ENCODE peak calls at places on chromosomes 5 and 9, in six cellular contexts. One of them, this sample, is unnamed.

GRCh38 chr5:3364941-3365340 is 230.7 kb upstream of the IRX1 start:
- DNase-seq in IMR-90: no peak
- DNase-seq in H9: peak; percentile 10
- DNase-seq in H1: no peak
- DNase-seq in trophoblast cell: no peak
- DNase-seq in mesenchymal stem cell: no peak
- DNase-seq in this sample: no peak

GRCh38 chr9:93183663-93184438 is at the start of gene WNK2:
- DNase-seq in IMR-90: no peak
- DNase-seq in H9: peak; percentile 65
- DNase-seq in H1: peak; percentile 82
- DNase-seq in trophoblast cell: peak; percentile 68
- DNase-seq in mesenchymal stem cell: no peak
- DNase-seq in this sample: peak; percentile 50

GRCh38 chr5:66864240-66864884 is 268.2 kb downstream of the MAST4 start:
- DNase-seq in IMR-90: peak; percentile 47
- DNase-seq in H9: no peak
- DNase-seq in H1: no peak
- DNase-seq in trophoblast cell: peak; percentile 73
- DNase-seq in mesenchymal stem cell: peak; percentile 22
- DNase-seq in this sample: no peak

GRCh38 chr5:61162010-61162831 is at the start of gene SMIM15:
- DNase-seq in IMR-90: peak; percentile 87
- DNase-seq in H9: peak; percentile 87
- DNase-seq in H1: peak; percentile 83
- DNase-seq in trophoblast cell: peak; percentile 88
- DNase-seq in mesenchymal stem cell: peak; percentile 92
- DNase-seq in this sample: peak; percentile 76

GRCh38 chr5:141001854-141002666 is 35.8 kb downstream of the PCDHAC2 start:
- DNase-seq in IMR-90: no peak
- DNase-seq in H9: peak; percentile 90
- DNase-seq in H1: peak; percentile 88
- DNase-seq in trophoblast cell: no peak
- DNase-seq in mesenchymal stem cell: peak; percentile 37
- DNase-seq in this sample: peak; percentile 65

GRCh38 chr9:32487981-32488380 is 38.0 kb downstream of the RIGI start:
- DNase-seq in IMR-90: peak; percentile 86
- DNase-seq in H9: no peak
- DNase-seq in H1: no peak
- DNase-seq in trophoblast cell: peak; percentile 67
- DNase-seq in mesenchymal stem cell: no peak
- DNase-seq in this sample: no peak

GRCh38 chr9:98997580-98997979 is 53.9 kb downstream of the COL15A1 start:
- DNase-seq in IMR-90: peak; percentile 36
- DNase-seq in H9: no peak
- DNase-seq in H1: no peak
- DNase-seq in trophoblast cell: no peak
- DNase-seq in mesenchymal stem cell: peak; percentile 72
- DNase-seq in this sample: no peak

GRCh38 chr9:129173296-129174101 is 4.6 kb downstream of the IER5L start:
- DNase-seq in IMR-90: no peak
- DNase-seq in H9: no peak
- DNase-seq in H1: no peak
- DNase-seq in trophoblast cell: peak; percentile 16
- DNase-seq in mesenchymal stem cell: peak; percentile 73
- DNase-seq in this sample: no peak

GRCh38 chr9:119556129-119556875 is 187.1 kb upstream of the BRINP1 start:
- DNase-seq in IMR-90: peak; percentile 18
- DNase-seq in H9: peak; percentile 88
- DNase-seq in H1: peak; percentile 93
- DNase-seq in trophoblast cell: peak; percentile 67
- DNase-seq in mesenchymal stem cell: peak; percentile 46
- DNase-seq in this sample: peak; percentile 71

GRCh38 chr9:89400398-89401116 is 82.3 kb downstream of the SECISBP2 start:
- DNase-seq in IMR-90: no peak
- DNase-seq in H9: no peak
- DNase-seq in H1: no peak
- DNase-seq in trophoblast cell: peak; percentile 12
- DNase-seq in mesenchymal stem cell: no peak
- DNase-seq in this sample: no peak

GRCh38 chr5:92019376-92019990 is 636.4 kb upstream of the ARRDC3 start:
- DNase-seq in IMR-90: peak; percentile 30
- DNase-seq in H9: no peak
- DNase-seq in H1: no peak
- DNase-seq in trophoblast cell: no peak
- DNase-seq in mesenchymal stem cell: no peak
- DNase-seq in this sample: no peak

GRCh38 chr5:107812570-107813141 is 141.9 kb upstream of the EFNA5 start:
- DNase-seq in IMR-90: peak; percentile 86
- DNase-seq in H9: no peak
- DNase-seq in H1: no peak
- DNase-seq in trophoblast cell: peak; percentile 56
- DNase-seq in mesenchymal stem cell: peak; percentile 80
- DNase-seq in this sample: no peak

GRCh38 chr5:176883700-176884570 is 15.2 kb downstream of the HK3 start:
- DNase-seq in IMR-90: no peak
- DNase-seq in H9: no peak
- DNase-seq in H1: no peak
- DNase-seq in trophoblast cell: no peak
- DNase-seq in mesenchymal stem cell: no peak
- DNase-seq in this sample: no peak

GRCh38 chr5:15852217-15852616 is 327.4 kb downstream of the MARCHF11 start:
- DNase-seq in IMR-90: no peak
- DNase-seq in H9: no peak
- DNase-seq in H1: no peak
- DNase-seq in trophoblast cell: no peak
- DNase-seq in mesenchymal stem cell: no peak
- DNase-seq in this sample: no peak
- H3K4me1 ChIP-seq in IMR-90: no peaks in the 10 kb centered on the region
- H3K4me1 ChIP-seq in H9: no peaks in the 10 kb centered on the region
- H3K4me1 ChIP-seq in H1: no peaks in the 10 kb centered on the region
- H3K4me1 ChIP-seq in trophoblast cell: no peaks in the 10 kb centered on the region
- H3K4me1 ChIP-seq in mesenchymal stem cell: no peaks in the 10 kb centered on the region
- H3K4me1 ChIP-seq in this sample: peaks cover 4% of the 10 kb centered on the region

GRCh38 chr9:84852902-84853301 is 183.4 kb downstream of the NTRK2 start:
- DNase-seq in IMR-90: no peak
- DNase-seq in H9: no peak
- DNase-seq in H1: no peak
- DNase-seq in trophoblast cell: peak; percentile 21
- DNase-seq in mesenchymal stem cell: no peak
- DNase-seq in this sample: no peak
- H4K8ac ChIP-seq in IMR-90: no peak overlapping the region
- H4K8ac ChIP-seq in H9: no peak overlapping the region
- H4K8ac ChIP-seq in H1: no peak overlapping the region
- H4K8ac ChIP-seq in trophoblast cell: no peak overlapping the region
- H4K8ac ChIP-seq in mesenchymal stem cell: no peak overlapping the region
- H4K8ac ChIP-seq in this sample: no peak overlapping the region

GRCh38 chr9:127099664-127100063 is 22.8 kb downstream of the ANGPTL2 start:
- DNase-seq in IMR-90: no peak
- DNase-seq in H9: no peak
- DNase-seq in H1: no peak
- DNase-seq in trophoblast cell: no peak
- DNase-seq in mesenchymal stem cell: no peak
- DNase-seq in this sample: no peak
- H3K14ac ChIP-seq in IMR-90: no peak overlapping the region
- H3K14ac ChIP-seq in H9: no peak overlapping the region
- H3K14ac ChIP-seq in H1: no peak overlapping the region
- H3K14ac ChIP-seq in trophoblast cell: no peak overlapping the region
- H3K14ac ChIP-seq in mesenchymal stem cell: no peak overlapping the region
- H3K14ac ChIP-seq in this sample: no peak overlapping the region

DNA sequence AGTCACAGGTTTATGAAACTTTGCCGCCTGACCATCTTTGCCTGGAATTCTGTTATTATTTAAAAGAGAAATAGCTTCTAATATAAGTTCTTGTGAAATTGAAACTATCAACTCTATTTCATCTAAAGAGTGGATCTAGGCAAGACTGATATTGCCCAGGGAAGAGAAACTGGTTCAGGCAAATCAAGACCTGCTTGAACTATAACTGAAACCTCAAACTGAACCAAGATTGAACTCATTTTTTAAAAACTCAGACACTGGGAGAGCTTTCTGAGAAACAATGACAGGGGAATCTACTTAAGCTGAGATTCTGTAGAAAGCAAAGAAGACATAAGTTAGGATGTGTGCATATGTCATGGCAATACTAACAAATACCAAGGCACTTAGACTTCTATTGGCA is 815.8 kb downstream of the BRINP1 start:
- DNase-seq in IMR-90: no peak
- DNase-seq in H9: no peak
- DNase-seq in H1: no peak
- DNase-seq in trophoblast cell: no peak
- DNase-seq in mesenchymal stem cell: no peak
- DNase-seq in this sample: no peak
- H3K4me1 ChIP-seq in IMR-90: no peaks in the 10 kb centered on the region
- H3K4me1 ChIP-seq in H9: no peaks in the 10 kb centered on the region
- H3K4me1 ChIP-seq in H1: no peaks in the 10 kb centered on the region
- H3K4me1 ChIP-seq in trophoblast cell: no peaks in the 10 kb centered on the region
- H3K4me1 ChIP-seq in mesenchymal stem cell: no peaks in the 10 kb centered on the region
- H3K4me1 ChIP-seq in this sample: no peaks in the 10 kb centered on the region

GRCh38 chr5:95684361-95684760 is 1.6 kb upstream of the SPATA9 start:
- DNase-seq in IMR-90: no peak
- DNase-seq in H9: no peak
- DNase-seq in H1: no peak
- DNase-seq in trophoblast cell: no peak
- DNase-seq in mesenchymal stem cell: no peak
- DNase-seq in this sample: no peak

GRCh38 chr5:95682891-95683290 is at the start of gene SPATA9:
- DNase-seq in IMR-90: no peak
- DNase-seq in H9: no peak
- DNase-seq in H1: no peak
- DNase-seq in trophoblast cell: no peak
- DNase-seq in mesenchymal stem cell: no peak
- DNase-seq in this sample: no peak

GRCh38 chr5:95689680-95690079 is 6.9 kb upstream of the SPATA9 start:
- DNase-seq in IMR-90: no peak
- DNase-seq in H9: no peak
- DNase-seq in H1: no peak
- DNase-seq in trophoblast cell: no peak
- DNase-seq in mesenchymal stem cell: no peak
- DNase-seq in this sample: no peak

DNA sequence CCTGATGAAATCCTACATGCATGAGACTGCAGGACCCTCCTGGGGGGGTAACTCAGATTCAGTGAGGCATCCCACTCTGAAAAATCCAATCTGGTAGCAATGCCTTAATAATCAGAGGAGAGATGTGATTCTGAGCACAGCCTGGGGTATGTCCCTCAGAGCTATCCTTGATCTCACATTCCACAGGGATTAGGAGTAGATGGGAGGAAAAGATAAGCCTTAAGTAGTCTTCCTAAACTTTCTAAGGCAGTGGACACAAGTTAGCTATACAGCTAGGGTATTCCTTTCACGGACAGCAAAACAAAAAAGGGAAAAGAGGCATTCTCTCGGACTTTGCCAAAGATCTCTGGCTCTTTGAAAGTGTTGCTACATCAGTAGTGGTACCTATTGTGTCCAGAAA is 3.9 kb upstream of the SPATA9 start:
- DNase-seq in IMR-90: peak; percentile 15
- DNase-seq in H9: no peak
- DNase-seq in H1: no peak
- DNase-seq in trophoblast cell: peak; percentile 69
- DNase-seq in mesenchymal stem cell: peak; percentile 39
- DNase-seq in this sample: no peak
- H4K8ac ChIP-seq in IMR-90: no peak overlapping the region
- H4K8ac ChIP-seq in H9: no peak overlapping the region
- H4K8ac ChIP-seq in H1: no peak overlapping the region
- H4K8ac ChIP-seq in trophoblast cell: no peak overlapping the region
- H4K8ac ChIP-seq in mesenchymal stem cell: no peak overlapping the region
- H4K8ac ChIP-seq in this sample: no peak overlapping the region

This sample was measured in neuronal stem cell.